ENCODE peak calls at places on chromosomes 6 and 20, in five cellular contexts. One of them, this sample, is unnamed.

GRCh38 chr20:35561268-35561667 is 19.4 kb downstream of the ERGIC3 start:
- DNase-seq in EH: peak
- DNase-seq in frontal cortex: peak
- DNase-seq in choroid plexus epithelial cell: peak
- DNase-seq in brain microvascular endothelial cell: peak
- DNase-seq in this sample: peak

GRCh38 chr6:82861121-82861520 is 204.5 kb downstream of the UBE3D start:
- DNase-seq in EH: peak
- DNase-seq in frontal cortex: no peak
- DNase-seq in choroid plexus epithelial cell: no peak
- DNase-seq in brain microvascular endothelial cell: no peak
- DNase-seq in this sample: no peak

GRCh38 chr6:33123181-33123580 is 47.4 kb downstream of the HLA-DPB1 start:
- DNase-seq in EH: no peak
- DNase-seq in frontal cortex: no peak
- DNase-seq in choroid plexus epithelial cell: no peak
- DNase-seq in brain microvascular endothelial cell: no peak
- DNase-seq in this sample: no peak

GRCh38 chr20:33411136-33411690 is 9.9 kb upstream of the CDK5RAP1 start:
- DNase-seq in EH: no peak
- DNase-seq in frontal cortex: no peak
- DNase-seq in choroid plexus epithelial cell: no peak
- DNase-seq in brain microvascular endothelial cell: no peak
- DNase-seq in this sample: no peak

GRCh38 chr6:105675715-105676397 is 273.0 kb upstream of the PREP start:
- DNase-seq in EH: peak
- DNase-seq in frontal cortex: no peak
- DNase-seq in choroid plexus epithelial cell: peak
- DNase-seq in brain microvascular endothelial cell: peak
- DNase-seq in this sample: peak

GRCh38 chr6:37698264-37699137 is 818 bp upstream of the MDGA1 start:
- DNase-seq in EH: peak
- DNase-seq in frontal cortex: peak
- DNase-seq in choroid plexus epithelial cell: peak
- DNase-seq in brain microvascular endothelial cell: no peak
- DNase-seq in this sample: no peak

GRCh38 chr6:90788781-90789180 is 201.9 kb upstream of the MAP3K7 start:
- DNase-seq in EH: no peak
- DNase-seq in frontal cortex: no peak
- DNase-seq in choroid plexus epithelial cell: no peak
- DNase-seq in brain microvascular endothelial cell: no peak
- DNase-seq in this sample: no peak

GRCh38 chr6:56483929-56484328 is 158.8 kb downstream of the DST start:
- DNase-seq in EH: peak
- DNase-seq in frontal cortex: no peak
- DNase-seq in choroid plexus epithelial cell: no peak
- DNase-seq in brain microvascular endothelial cell: no peak
- DNase-seq in this sample: peak

GRCh38 chr6:117504478-117505144 is 22.1 kb downstream of the DCBLD1 start:
- DNase-seq in EH: no peak
- DNase-seq in frontal cortex: no peak
- DNase-seq in choroid plexus epithelial cell: no peak
- DNase-seq in brain microvascular endothelial cell: no peak
- DNase-seq in this sample: no peak

GRCh38 chr20:57777911-57778310 is 68.1 kb upstream of the PMEPA1 start:
- DNase-seq in EH: no peak
- DNase-seq in frontal cortex: no peak
- DNase-seq in choroid plexus epithelial cell: no peak
- DNase-seq in brain microvascular endothelial cell: no peak
- DNase-seq in this sample: no peak

GRCh38 chr6:18281564-18281963 is 17.2 kb upstream of the DEK start:
- DNase-seq in EH: no peak
- DNase-seq in frontal cortex: no peak
- DNase-seq in choroid plexus epithelial cell: no peak
- DNase-seq in brain microvascular endothelial cell: no peak
- DNase-seq in this sample: no peak

GRCh38 chr20:52083627-52084232 is 107.8 kb downstream of the ZFP64 start:
- DNase-seq in EH: peak
- DNase-seq in frontal cortex: peak
- DNase-seq in choroid plexus epithelial cell: peak
- DNase-seq in brain microvascular endothelial cell: peak
- DNase-seq in this sample: peak

GRCh38 chr6:78619016-78619415 is 248.3 kb upstream of the IRAK1BP1 start:
- DNase-seq in EH: peak
- DNase-seq in frontal cortex: no peak
- DNase-seq in choroid plexus epithelial cell: peak
- DNase-seq in brain microvascular endothelial cell: no peak
- DNase-seq in this sample: no peak

GRCh38 chr6:92756912-92757311 is 662.4 kb downstream of the EPHA7 start:
- DNase-seq in EH: no peak
- DNase-seq in frontal cortex: no peak
- DNase-seq in choroid plexus epithelial cell: peak
- DNase-seq in brain microvascular endothelial cell: no peak
- DNase-seq in this sample: peak

GRCh38 chr20:40787922-40788321 is 98.9 kb upstream of the MAFB start:
- DNase-seq in EH: no peak
- DNase-seq in frontal cortex: no peak
- DNase-seq in choroid plexus epithelial cell: no peak
- DNase-seq in brain microvascular endothelial cell: no peak
- DNase-seq in this sample: no peak

GRCh38 chr6:152420696-152421095 is 216.5 kb downstream of the SYNE1 start:
- DNase-seq in EH: peak
- DNase-seq in frontal cortex: no peak
- DNase-seq in choroid plexus epithelial cell: no peak
- DNase-seq in brain microvascular endothelial cell: no peak
- DNase-seq in this sample: no peak

GRCh38 chr6:21340563-21340962 is 253.0 kb upstream of the SOX4 start:
- DNase-seq in EH: no peak
- DNase-seq in frontal cortex: no peak
- DNase-seq in choroid plexus epithelial cell: peak
- DNase-seq in brain microvascular endothelial cell: no peak
- DNase-seq in this sample: no peak

GRCh38 chr20:62949887-62950286 is 2.6 kb upstream of the SLC17A9 start:
- DNase-seq in EH: no peak
- DNase-seq in frontal cortex: no peak
- DNase-seq in choroid plexus epithelial cell: no peak
- DNase-seq in brain microvascular endothelial cell: no peak
- DNase-seq in this sample: no peak

GRCh38 chr20:61727761-61728160 is 337.9 kb downstream of the TAF4 start:
- DNase-seq in EH: no peak
- DNase-seq in frontal cortex: no peak
- DNase-seq in choroid plexus epithelial cell: no peak
- DNase-seq in brain microvascular endothelial cell: no peak
- DNase-seq in this sample: no peak

GRCh38 chr6:44062771-44063560 is 64.3 kb downstream of the MRPL14 start:
- DNase-seq in EH: no peak
- DNase-seq in frontal cortex: no peak
- DNase-seq in choroid plexus epithelial cell: no peak
- DNase-seq in brain microvascular endothelial cell: no peak
- DNase-seq in this sample: no peak

GRCh38 chr6:170056329-170056728 is 234.5 kb downstream of the DLL1 start:
- DNase-seq in EH: no peak
- DNase-seq in frontal cortex: no peak
- DNase-seq in choroid plexus epithelial cell: no peak
- DNase-seq in brain microvascular endothelial cell: no peak
- DNase-seq in this sample: no peak

GRCh38 chr6:169589699-169590257 is 112.1 kb downstream of the WDR27 start:
- DNase-seq in EH: peak
- DNase-seq in frontal cortex: no peak
- DNase-seq in choroid plexus epithelial cell: peak
- DNase-seq in brain microvascular endothelial cell: no peak
- DNase-seq in this sample: peak

GRCh38 chr6:121961726-121962125 is 437.7 kb upstream of the HSF2 start:
- DNase-seq in EH: no peak
- DNase-seq in frontal cortex: no peak
- DNase-seq in choroid plexus epithelial cell: no peak
- DNase-seq in brain microvascular endothelial cell: no peak
- DNase-seq in this sample: no peak

GRCh38 chr6:129209355-129209754 is 326.4 kb downstream of the LAMA2 start:
- DNase-seq in EH: peak
- DNase-seq in frontal cortex: no peak
- DNase-seq in choroid plexus epithelial cell: peak
- DNase-seq in brain microvascular endothelial cell: no peak
- DNase-seq in this sample: peak

GRCh38 chr6:44004625-44005506 is 122.4 kb downstream of the MRPL14 start:
- DNase-seq in EH: peak
- DNase-seq in frontal cortex: peak
- DNase-seq in choroid plexus epithelial cell: no peak
- DNase-seq in brain microvascular endothelial cell: no peak
- DNase-seq in this sample: no peak

GRCh38 chr6:131136021-131136847 is 967 bp downstream of the AKAP7 start:
- DNase-seq in EH: peak
- DNase-seq in frontal cortex: peak
- DNase-seq in choroid plexus epithelial cell: peak
- DNase-seq in brain microvascular endothelial cell: peak
- DNase-seq in this sample: peak

GRCh38 chr6:35602133-35602946 is 86.4 kb downstream of the FKBP5 start:
- DNase-seq in EH: peak
- DNase-seq in frontal cortex: no peak
- DNase-seq in choroid plexus epithelial cell: peak
- DNase-seq in brain microvascular endothelial cell: peak
- DNase-seq in this sample: peak

GRCh38 chr20:36391456-36391855 is 85.3 kb downstream of the DLGAP4 start:
- DNase-seq in EH: peak
- DNase-seq in frontal cortex: no peak
- DNase-seq in choroid plexus epithelial cell: peak
- DNase-seq in brain microvascular endothelial cell: peak
- DNase-seq in this sample: no peak

GRCh38 chr6:49406241-49406970 is 56.6 kb downstream of the MMUT start:
- DNase-seq in EH: no peak
- DNase-seq in frontal cortex: no peak
- DNase-seq in choroid plexus epithelial cell: no peak
- DNase-seq in brain microvascular endothelial cell: no peak
- DNase-seq in this sample: peak

GRCh38 chr20:19661717-19662637 is 96.1 kb upstream of the RIN2 start:
- DNase-seq in EH: peak
- DNase-seq in frontal cortex: peak
- DNase-seq in choroid plexus epithelial cell: peak
- DNase-seq in brain microvascular endothelial cell: peak
- DNase-seq in this sample: peak

GRCh38 chr6:34970962-34971361 is 81.9 kb downstream of the ANKS1A start:
- DNase-seq in EH: peak
- DNase-seq in frontal cortex: no peak
- DNase-seq in choroid plexus epithelial cell: peak
- DNase-seq in brain microvascular endothelial cell: no peak
- DNase-seq in this sample: no peak

GRCh38 chr6:87102296-87102695 is 7.4 kb upstream of the CGA start:
- DNase-seq in EH: no peak
- DNase-seq in frontal cortex: no peak
- DNase-seq in choroid plexus epithelial cell: no peak
- DNase-seq in brain microvascular endothelial cell: no peak
- DNase-seq in this sample: no peak